ENCODE peak calls at places on chromosome 6, in six cellular contexts. Z, R, M, H, W and K are unnamed samples.

GRCh38 chr6:105974981-105975380 is 111.2 kb upstream of the PRDM1 start:
- DNase-seq in W (no peak), H (no peak), Z (no peak), M (no peak), R (no peak), K (no peak)

GRCh38 chr6:41098366-41098765 is 25.6 kb downstream of the NFYA start:
- DNase-seq in H (no peak), M (no peak), R (no peak), Z (no peak), W (no peak), K (no peak)

GRCh38 chr6:80338201-80338836 is 231.8 kb downstream of the BCKDHB start:
- DNase-seq in M (peak), R (peak), Z (peak), W (peak), H (peak), K (peak)

GRCh38 chr6:4489538-4489937 is 286.7 kb upstream of the CDYL start:
- DNase-seq in R (no peak), Z (no peak), H (no peak), M (no peak), W (no peak), K (peak)

GRCh38 chr6:106537662-106538061 is 91.6 kb downstream of the RTN4IP1 start:
- DNase-seq in Z (no peak), M (no peak), W (no peak), R (no peak), H (no peak), K (no peak)

GRCh38 chr6:11918021-11918738 is 93.9 kb upstream of the HIVEP1 start:
- DNase-seq in R (no peak), W (no peak), M (no peak), Z (peak), H (peak), K (no peak)

GRCh38 chr6:42304313-42304712 is 86.7 kb upstream of the MRPS10 start:
- DNase-seq in Z (peak), R (no peak), W (no peak), M (no peak), H (no peak), K (no peak)

GRCh38 chr6:34145161-34146020 is 496 bp downstream of the GRM4 start:
- DNase-seq in H (no peak), M (no peak), Z (peak), R (no peak), W (peak), K (no peak)

GRCh38 chr6:41002168-41002567 is 36.9 kb downstream of the UNC5CL start:
- DNase-seq in W (no peak), H (no peak), Z (no peak), R (no peak), M (no peak), K (no peak)

GRCh38 chr6:144661101-144661806 is 376.1 kb downstream of the UTRN start:
- DNase-seq in M (no peak), H (peak), Z (peak), R (no peak), W (peak), K (no peak)

GRCh38 chr6:130406935-130407532 is 41.2 kb downstream of the TMEM200A start:
- DNase-seq in R (no peak), Z (no peak), W (no peak), M (no peak), H (no peak), K (no peak)

GRCh38 chr6:9612489-9612888 is 802.4 kb downstream of the TFAP2A start:
- DNase-seq in M (no peak), Z (peak), R (no peak), H (no peak), W (no peak), K (peak)

GRCh38 chr6:77456531-77457248 is 6.6 kb downstream of the HTR1B start:
- DNase-seq in Z (peak), H (no peak), M (no peak), R (no peak), W (peak), K (peak)

GRCh38 chr6:118187568-118188164 is 280.6 kb downstream of the SLC35F1 start:
- DNase-seq in W (no peak), Z (no peak), R (no peak), H (no peak), M (no peak), K (peak)

GRCh38 chr6:105135056-105135455 is 44.8 kb downstream of the POPDC3 start:
- DNase-seq in M (no peak), R (no peak), H (no peak), W (peak), Z (peak), K (peak)

GRCh38 chr6:135087803-135088202 is 33.2 kb upstream of the HBS1L start:
- DNase-seq in W (no peak), M (no peak), R (peak), Z (no peak), H (no peak), K (peak)

GRCh38 chr6:108763931-108764579 is 84.2 kb upstream of the ARMC2 start:
- DNase-seq in R (no peak), H (no peak), W (no peak), Z (no peak), M (no peak), K (no peak)

GRCh38 chr6:151900256-151900655 is 92.8 kb downstream of the ESR1 start:
- DNase-seq in M (no peak), R (no peak), Z (no peak), H (no peak), W (no peak), K (no peak)

GRCh38 chr6:168124161-168124560 is 45.1 kb upstream of the FRMD1 start:
- DNase-seq in R (no peak), H (no peak), M (no peak), W (no peak), Z (no peak), K (no peak)

GRCh38 chr6:113893866-113894265 is 36.7 kb downstream of the MARCKS start:
- DNase-seq in R (no peak), W (no peak), Z (peak), H (no peak), M (no peak), K (no peak)

GRCh38 chr6:164188861-164189260 is 774.3 kb downstream of the QKI start:
- DNase-seq in R (no peak), W (no peak), H (no peak), Z (no peak), M (no peak), K (no peak)

GRCh38 chr6:160891690-160892089 is 99.9 kb upstream of the MAP3K4 start:
- DNase-seq in Z (no peak), W (no peak), H (no peak), M (peak), R (no peak), K (no peak)

GRCh38 chr6:122063090-122063489 is 336.4 kb upstream of the HSF2 start:
- DNase-seq in H (no peak), Z (no peak), M (no peak), W (no peak), R (no peak), K (no peak)

GRCh38 chr6:117449549-117450439 is 24.1 kb upstream of the ROS1 start:
- DNase-seq in M (peak), H (peak), Z (peak), W (peak), R (peak), K (peak)

GRCh38 chr6:124223596-124223995 is 419.9 kb downstream of the NKAIN2 start:
- DNase-seq in H (no peak), M (no peak), W (no peak), Z (no peak), R (no peak), K (no peak)

GRCh38 chr6:168194732-168195565 is 115.9 kb upstream of the FRMD1 start:
- DNase-seq in H (no peak), Z (no peak), M (no peak), R (no peak), W (no peak), K (no peak)

GRCh38 chr6:78810698-78811097 is 56.7 kb upstream of the IRAK1BP1 start:
- DNase-seq in M (no peak), H (no peak), W (no peak), Z (peak), R (no peak), K (no peak)

GRCh38 chr6:118876814-118877213 is 17.1 kb upstream of the ASF1A start:
- DNase-seq in W (peak), R (no peak), H (no peak), M (no peak), Z (peak), K (no peak)

GRCh38 chr6:151001387-151002063 is 136.0 kb downstream of the MTHFD1L start:
- DNase-seq in M (no peak), H (no peak), R (no peak), W (no peak), Z (no peak), K (no peak)

GRCh38 chr6:166952122-166952521 is 4.2 kb downstream of the RNASET2 start:
- DNase-seq in W (no peak), M (no peak), R (no peak), H (no peak), Z (no peak), K (no peak)

GRCh38 chr6:17949168-17949567 is 38.3 kb downstream of the KIF13A start:
- DNase-seq in R (no peak), W (no peak), Z (no peak), M (no peak), H (no peak), K (no peak)

GRCh38 chr6:17941318-17941717 is 46.1 kb downstream of the KIF13A start:
- DNase-seq in W (no peak), R (no peak), Z (no peak), M (no peak), H (no peak), K (no peak)

GRCh38 chr6:17948725-17949124 is 38.7 kb downstream of the KIF13A start:
- DNase-seq in W (no peak), R (no peak), M (no peak), H (no peak), Z (no peak), K (no peak)

GRCh38 chr6:17945575-17945974 is 41.9 kb downstream of the KIF13A start:
- DNase-seq in H (no peak), M (no peak), W (no peak), R (no peak), Z (no peak), K (no peak)

DNA sequence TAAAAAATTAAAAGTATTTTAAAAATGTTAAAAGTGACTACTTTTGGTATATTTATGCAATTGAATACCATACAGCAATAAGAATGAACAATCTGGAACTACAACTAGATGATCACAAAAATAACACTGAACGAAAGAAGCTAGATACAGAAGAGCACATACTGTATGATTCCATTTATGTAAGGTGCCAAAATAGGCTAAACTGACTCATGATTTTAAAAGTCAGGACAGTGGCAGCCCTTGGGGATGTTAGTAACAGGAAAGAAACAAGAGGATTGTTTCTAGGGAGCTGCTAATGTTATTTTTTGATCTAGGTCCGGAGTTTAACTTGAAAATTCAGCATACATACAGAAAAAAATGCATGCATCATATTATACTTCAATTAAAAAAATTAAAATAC is 42.3 kb downstream of the KIF13A start:
- DNase-seq in W (no peak), M (no peak), R (no peak), H (no peak), Z (peak), K (no peak)
- H3K4me3 ChIP-seq in W (no peak), M (no peak), R (no peak), H (no peak), Z (no peak), K (no peak)

GRCh38 chr6:31528821-31529328 is at the start of gene MCCD1:
- DNase-seq in H (no peak), W (no peak), Z (no peak), M (no peak), R (no peak), K (peak)
- TF ChIP-seq POLR2A in H (no peak), W (no peak), Z (no peak), M (no peak), R (no peak), K (no peak)

GRCh38 chr6:43511824-43512415 is 1.8 kb upstream of the LRRC73 start:
- DNase-seq in W (no peak), M (no peak), R (no peak), H (no peak), Z (no peak), K (peak)

GRCh38 chr6:43509142-43509983 is 783 bp downstream of the LRRC73 start:
- DNase-seq in W (no peak), M (no peak), Z (no peak), H (no peak), R (no peak), K (peak)

GRCh38 chr6:43508481-43509141 is 1.5 kb downstream of the LRRC73 start:
- DNase-seq in M (no peak), H (no peak), Z (no peak), R (no peak), W (no peak), K (no peak)

GRCh38 chr6:43509984-43510826 is at the start of gene LRRC73:
- DNase-seq in H (peak), R (peak), Z (peak), W (peak), M (peak), K (peak)

GRCh38 chr6:43510827-43511163 is 649 bp upstream of the LRRC73 start:
- DNase-seq in H (peak), R (no peak), Z (no peak), W (no peak), M (no peak), K (no peak)
- H3K4me3 ChIP-seq in H (peak), R (peak), Z (no peak), W (no peak), M (peak), K (no peak)

GRCh38 chr6:147248859-147249258 is 44.6 kb downstream of the STXBP5 start:
- DNase-seq in H (no peak), W (no peak), Z (no peak), M (no peak), R (no peak), K (no peak)
- TF ChIP-seq POLR2A in H (no peak), W (no peak), Z (no peak), M (no peak), R (no peak), K (no peak)

DNA sequence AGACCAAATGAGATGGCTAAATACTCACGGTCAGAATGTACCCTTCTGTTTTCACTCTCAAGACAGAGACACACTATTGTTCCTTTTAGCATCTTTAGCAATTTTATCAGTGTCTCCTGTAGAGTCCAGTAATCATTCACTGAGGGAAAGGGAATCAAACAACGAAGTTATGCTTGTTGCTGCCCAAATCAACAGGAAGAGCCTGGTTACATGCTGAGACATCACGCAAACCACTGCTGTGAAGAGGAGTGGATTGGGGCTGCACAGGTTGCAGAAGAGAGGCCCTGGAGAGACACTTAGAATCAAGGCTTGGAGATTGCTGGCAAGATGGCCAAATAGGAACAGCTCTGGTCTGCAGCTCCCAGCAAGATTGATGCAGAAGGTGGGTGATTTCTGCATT is 40.5 kb upstream of the B3GAT2 start:
- DNase-seq in R (no peak), H (no peak), Z (no peak), M (no peak), W (no peak), K (no peak)
- H3K4me3 ChIP-seq in R (no peak), H (no peak), Z (no peak), M (no peak), W (no peak), K (no peak)

DNA sequence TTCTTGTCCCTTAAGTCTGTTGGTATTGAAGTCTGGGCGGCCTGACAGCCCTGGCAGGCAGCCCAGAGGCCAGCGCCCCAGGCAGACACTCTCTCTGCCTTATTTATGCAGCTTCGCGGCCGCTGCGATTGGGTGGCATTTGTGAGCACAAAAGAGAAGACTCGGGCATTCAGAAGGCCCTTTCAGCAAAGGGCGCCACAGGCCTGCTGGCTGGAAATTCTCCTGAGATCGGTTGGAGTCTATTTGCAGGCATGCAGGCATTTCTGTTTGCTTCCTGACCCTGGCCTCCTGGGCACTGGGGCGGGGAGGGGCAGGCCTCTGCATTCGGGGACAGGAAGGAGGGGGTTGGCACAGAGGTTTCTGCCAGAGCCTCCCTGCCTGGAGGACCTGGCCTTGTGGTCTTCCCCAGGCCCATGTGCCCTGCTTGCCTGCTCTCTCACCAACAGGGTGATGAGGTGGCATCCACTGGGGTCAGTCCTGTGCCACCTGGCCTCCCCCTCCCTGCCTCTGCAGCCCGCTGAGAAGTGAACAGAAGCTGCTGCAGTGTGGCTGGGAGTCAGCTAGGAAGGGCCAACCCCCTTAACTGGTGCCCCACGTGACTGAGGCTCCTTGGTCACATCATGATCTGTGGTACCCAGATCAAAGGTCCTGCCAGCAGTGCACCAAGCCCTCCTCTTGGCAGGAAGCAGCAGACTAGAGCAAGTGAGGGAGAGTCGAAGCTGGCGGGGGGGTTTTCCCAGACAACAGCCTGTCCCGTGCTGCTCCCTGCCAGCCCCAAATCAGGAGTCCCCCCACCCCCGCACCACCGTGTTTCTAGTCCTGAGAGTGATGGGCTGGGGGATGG is 16.6 kb upstream of the CCDC167 start:
- DNase-seq in Z (no peak), R (peak), W (no peak), M (peak), H (peak), K (peak)
- TF ChIP-seq POLR2A in Z (no peak), R (peak), W (no peak), M (no peak), H (no peak), K (no peak)

DNA sequence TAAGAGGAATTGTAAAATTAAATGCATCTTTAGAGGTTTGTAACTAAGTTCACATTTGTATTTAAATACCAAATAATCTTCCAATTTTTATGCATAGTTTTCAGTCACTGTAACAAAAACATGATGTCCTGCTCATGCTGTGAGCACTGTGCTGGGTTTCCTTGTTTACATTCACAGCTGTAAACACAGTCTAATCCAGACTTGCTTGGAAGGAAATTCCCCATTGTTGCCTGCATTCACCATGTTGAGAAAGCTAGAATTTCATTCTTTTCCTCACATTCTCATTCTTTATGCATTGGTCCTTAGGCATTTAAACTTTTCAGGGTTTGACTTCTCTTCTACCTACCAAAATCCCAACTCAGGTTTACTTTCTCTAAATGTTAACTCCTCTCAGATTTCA is 242.0 kb upstream of the TBX18 start:
- DNase-seq in R (no peak), W (no peak), M (no peak), Z (no peak), H (no peak), K (no peak)
- H3K4me3 ChIP-seq in R (no peak), W (no peak), M (no peak), Z (no peak), H (no peak), K (no peak)

GRCh38 chr6:156780962-156781705 is 4.0 kb downstream of the ARID1B start:
- DNase-seq in H (no peak), W (no peak), R (no peak), M (no peak), Z (no peak), K (no peak)

GRCh38 chr6:156780117-156780641 is 3.0 kb downstream of the ARID1B start:
- DNase-seq in Z (peak), R (peak), H (peak), M (peak), W (peak), K (peak)

GRCh38 chr6:156777866-156778614 is 862 bp downstream of the ARID1B start:
- DNase-seq in R (peak), W (peak), M (peak), Z (peak), H (peak), K (peak)

GRCh38 chr6:156778615-156779205 is 1.5 kb downstream of the ARID1B start:
- DNase-seq in W (peak), M (peak), R (peak), H (peak), Z (no peak), K (peak)

DNA sequence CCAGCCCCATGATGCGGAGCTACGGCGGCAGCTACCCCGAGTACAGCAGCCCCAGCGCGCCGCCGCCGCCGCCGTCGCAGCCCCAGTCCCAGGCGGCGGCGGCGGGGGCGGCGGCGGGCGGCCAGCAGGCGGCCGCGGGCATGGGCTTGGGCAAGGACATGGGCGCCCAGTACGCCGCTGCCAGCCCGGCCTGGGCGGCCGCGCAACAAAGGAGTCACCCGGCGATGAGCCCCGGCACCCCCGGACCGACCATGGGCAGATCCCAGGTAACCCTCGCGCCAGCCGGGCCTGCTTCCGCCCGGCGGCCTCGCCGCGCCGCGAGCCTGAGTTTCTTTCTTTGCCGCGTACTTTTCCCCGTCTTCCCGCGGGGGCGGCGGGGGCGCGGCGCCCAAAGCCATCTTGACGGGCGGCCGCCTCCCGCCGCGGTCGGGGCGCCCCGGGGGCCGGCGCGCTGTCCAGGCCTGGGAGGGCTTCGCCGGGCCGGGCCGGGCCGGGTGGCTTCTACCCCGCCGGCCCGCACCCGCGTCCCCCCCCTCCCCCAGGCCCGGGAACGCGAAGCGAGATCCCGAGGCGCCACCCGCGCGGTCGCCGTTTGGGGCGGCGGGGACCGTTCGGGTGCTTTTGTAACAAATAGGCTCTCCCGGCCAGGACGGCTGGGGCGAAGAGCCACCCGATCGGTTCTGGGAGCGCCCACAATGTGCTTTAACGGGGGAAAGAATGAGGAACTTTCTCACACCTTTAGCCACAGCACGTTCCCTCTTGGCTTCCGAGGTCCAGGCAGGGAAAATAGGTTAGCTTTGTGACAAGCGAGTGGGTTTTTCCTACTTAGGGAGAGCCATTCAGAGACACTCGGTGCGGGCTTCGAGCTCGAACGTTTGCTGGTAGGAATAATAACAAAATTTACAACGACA is 2.3 kb downstream of the ARID1B start:
- DNase-seq in W (peak), R (peak), M (peak), H (peak), Z (no peak), K (peak)
- TF ChIP-seq POLR2A in W (no peak), R (no peak), M (peak), H (no peak), Z (peak), K (no peak)